ENCODE peak calls at places on chromosomes 7 and 10, in four cellular contexts. G, A, X and Q are unnamed samples.

GRCh38 chr7:120842131-120842621 is 15.8 kb downstream of the TSPAN12 start:
- DNase-seq in G (no peak), X (no peak), A (no peak), Q (peak; percentile 3)

GRCh38 chr7:107661865-107662379 is 1.3 kb downstream of the SLC26A4 start:
- DNase-seq in G (no peak), A (no peak), X (no peak), Q (no peak)

GRCh38 chr10:54653518-54653917 is 147.5 kb downstream of the PCDH15 start:
- DNase-seq in A (no peak), X (no peak), G (no peak), Q (no peak)

GRCh38 chr7:157558875-157559595 is 222.2 kb downstream of the DNAJB6 start:
- DNase-seq in X (no peak), G (no peak), A (no peak), Q (peak; percentile 48)

GRCh38 chr10:27893320-27894014 is 105.4 kb downstream of the ODAD2 start:
- DNase-seq in G (no peak), A (peak; percentile 84), X (no peak), Q (no peak)

GRCh38 chr10:7410306-7410799 is 481 bp downstream of the SFMBT2 start:
- DNase-seq in G (peak; percentile 60), A (no peak), X (no peak), Q (no peak)

GRCh38 chr10:108411181-108411580 is 1246.7 kb upstream of the SORCS1 start:
- DNase-seq in X (no peak), G (no peak), A (no peak), Q (no peak)

GRCh38 chr10:86878973-86879781 is 78.2 kb downstream of the MMRN2 start:
- DNase-seq in X (no peak), A (no peak), G (no peak), Q (no peak)

GRCh38 chr10:78688945-78689935 is 379.5 kb upstream of the ZMIZ1 start:
- DNase-seq in A (no peak), X (no peak), G (peak; percentile 73), Q (no peak)

GRCh38 chr7:70040971-70041766 is 442.9 kb downstream of the AUTS2 start:
- DNase-seq in X (no peak), A (no peak), G (no peak), Q (no peak)

GRCh38 chr10:86363184-86363832 is 3.3 kb downstream of the GRID1 start:
- DNase-seq in A (no peak), G (no peak), X (no peak), Q (no peak)

GRCh38 chr10:48907730-48908129 is 31.9 kb downstream of the LRRC18 start:
- DNase-seq in A (no peak), X (peak; percentile 9), G (no peak), Q (no peak)

GRCh38 chr7:138257459-138258193 is 181.4 kb downstream of the AKR1D1 start:
- DNase-seq in A (no peak), X (no peak), G (no peak), Q (peak; percentile 99)

GRCh38 chr10:130137077-130137448 is 872 bp downstream of the GLRX3 start:
- DNase-seq in A (no peak), G (peak; percentile 30), X (no peak), Q (peak; percentile 29)

GRCh38 chr7:100127866-100128601 is 1.3 kb downstream of the MBLAC1 start:
- DNase-seq in G (peak; percentile 60), X (no peak), A (no peak), Q (no peak)

GRCh38 chr7:73451780-73452398 is 18.3 kb downstream of the FZD9 start:
- DNase-seq in X (peak; percentile 9), G (peak; percentile 75), A (peak; percentile 39), Q (peak; percentile 57)

GRCh38 chr7:38819463-38819862 is 89.5 kb downstream of the VPS41 start:
- DNase-seq in A (no peak), G (no peak), X (no peak), Q (no peak)

GRCh38 chr7:51602321-51602720 is 285.7 kb upstream of the COBL start:
- DNase-seq in A (no peak), X (no peak), G (peak; percentile 27), Q (no peak)

GRCh38 chr10:2924425-2924824 is 142.9 kb upstream of the PFKP start:
- DNase-seq in G (no peak), A (no peak), X (no peak), Q (no peak)

GRCh38 chr10:125091891-125092290 is 68.5 kb downstream of the CTBP2 start:
- DNase-seq in A (no peak), G (no peak), X (no peak), Q (no peak)

GRCh38 chr7:120876922-120877321 is 19.0 kb upstream of the TSPAN12 start:
- DNase-seq in A (no peak), X (no peak), G (no peak), Q (no peak)

GRCh38 chr10:100006241-100006886 is 3.4 kb downstream of the DNMBP start:
- DNase-seq in G (no peak), A (peak; percentile 96), X (peak; percentile 55), Q (peak; percentile 57)

GRCh38 chr7:84985073-84985784 is 201.6 kb downstream of the SEMA3D start:
- DNase-seq in G (no peak), A (no peak), X (no peak), Q (no peak)

GRCh38 chr10:125060486-125060850 is 99.9 kb downstream of the CTBP2 start:
- DNase-seq in A (no peak), G (no peak), X (no peak), Q (no peak)

DNA sequence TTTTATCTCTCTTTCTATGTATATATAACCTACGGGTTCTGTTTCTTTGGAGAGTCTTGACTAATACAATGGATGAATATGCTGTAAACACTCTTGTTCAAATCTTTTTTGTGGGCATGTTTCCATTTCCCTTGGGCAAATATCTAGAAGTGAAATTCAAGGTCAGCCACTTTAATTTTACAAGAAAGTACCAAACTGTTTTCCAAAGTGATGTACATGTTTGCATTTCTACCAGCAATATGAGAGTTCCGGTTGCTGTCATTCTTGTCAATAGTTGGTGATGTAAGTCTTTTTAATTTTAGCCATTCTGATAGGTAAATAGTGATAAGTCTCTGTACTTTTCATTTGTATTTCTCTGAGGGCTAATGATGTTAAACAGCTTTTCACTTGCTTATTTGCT is 48.4 kb downstream of the PDK4 start:
- DNase-seq in G (no peak), A (no peak), X (no peak), Q (no peak)
- H3K4me1 ChIP-seq in G (peaks cover 14% of the 10 kb centered on the region), A (peaks cover 18% of the 10 kb centered on the region), X (no peaks in the 10 kb centered on the region), Q (peaks cover 10% of the 10 kb centered on the region)

GRCh38 chr10:35561670-35562069 is 43.5 kb upstream of the GJD4 start:
- DNase-seq in X (no peak), A (no peak), G (no peak), Q (no peak)
- TF ChIP-seq ZBTB33 in X (no peak), A (no peak), G (no peak), Q (no peak)

DNA sequence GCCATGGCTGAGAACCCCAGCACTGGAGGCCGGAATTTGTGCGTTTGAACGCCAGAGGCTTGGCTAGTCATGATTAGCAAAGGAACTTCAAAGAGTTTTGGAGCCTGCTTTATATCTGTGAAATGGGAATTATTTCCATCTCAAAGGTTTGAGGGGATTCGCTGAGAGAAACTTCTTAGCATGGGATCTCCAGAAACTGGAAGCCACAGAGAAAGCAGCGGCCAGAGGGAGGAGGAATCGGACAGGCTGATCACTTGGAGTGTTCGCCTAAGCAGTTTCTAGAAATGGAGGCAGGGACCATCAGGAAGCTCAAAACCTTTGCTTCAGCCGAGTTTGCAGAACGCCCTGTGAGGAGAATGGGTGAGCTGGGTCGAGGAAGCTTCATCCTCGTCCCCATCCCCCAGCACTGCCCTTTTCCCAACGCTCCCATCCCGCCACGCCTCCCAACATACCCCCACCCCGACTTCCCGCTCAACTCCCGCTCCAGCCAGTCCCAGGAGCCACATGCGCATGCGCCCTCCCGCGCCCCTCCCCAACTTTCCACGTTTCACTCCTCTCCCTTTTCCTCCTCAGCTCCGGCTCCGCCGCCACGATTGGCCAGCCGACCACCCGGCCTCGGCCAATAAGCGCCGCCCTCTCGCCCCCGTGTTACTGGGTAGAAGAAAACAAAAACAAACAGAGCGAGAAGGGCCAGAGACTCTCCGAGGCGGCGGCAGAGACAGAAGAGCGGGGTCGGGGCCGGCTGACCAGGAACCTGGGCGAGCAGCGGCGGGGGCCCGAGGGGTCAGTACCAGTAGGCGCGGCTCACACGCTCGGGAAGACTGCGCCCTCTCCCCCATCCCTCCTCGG is at the start of gene PDCD4:
- DNase-seq in X (peak; percentile 86), G (peak; percentile 93), A (peak; percentile 95), Q (peak; percentile 94)
- H3K4me1 ChIP-seq in X (peaks cover 48% of the 10 kb centered on the region), G (no peaks in the 10 kb centered on the region), A (peaks cover 20% of the 10 kb centered on the region), Q (peaks cover 45% of the 10 kb centered on the region)

GRCh38 chr10:52779541-52780390 is 7.2 kb upstream of the MBL2 start:
- DNase-seq in A (peak; percentile 45), G (peak; percentile 81), X (no peak), Q (peak; percentile 64)
- TF ChIP-seq ZBTB33 in A (no peak), G (no peak), X (no peak), Q (no peak)